ENCODE peak calls at places on chromosome 9, in four cellular contexts. J is transverse colon, N is tibial nerve, H is AG04450. R is an unnamed sample.

GRCh38 chr9:30670805-30671562 is 1713.5 kb upstream of the ACO1 start:
- DNase-seq in J (no peak), N (no peak), H (no peak), R (no peak)

GRCh38 chr9:82763631-82764030 is 299.3 kb downstream of the RASEF start:
- DNase-seq in J (no peak), N (no peak), H (no peak), R (no peak)

GRCh38 chr9:137191691-137192447 is 3.4 kb downstream of the SSNA1 start:
- DNase-seq in J (no peak), N (no peak), H (no peak), R (no peak)

GRCh38 chr9:91416086-91416712 is 7.4 kb downstream of the NFIL3 start:
- DNase-seq in J (no peak), N (no peak), H (no peak), R (no peak)

GRCh38 chr9:134670042-134670525 is 28.5 kb downstream of the COL5A1 start:
- DNase-seq in J (no peak), N (no peak), H (peak), R (no peak)

GRCh38 chr9:108673386-108673785 is 182.4 kb downstream of the ACTL7B start:
- DNase-seq in J (no peak), N (no peak), H (no peak), R (no peak)

GRCh38 chr9:27367175-27367798 is 70.3 kb upstream of the EQTN start:
- DNase-seq in J (no peak), N (no peak), H (no peak), R (no peak)

GRCh38 chr9:33800886-33801285 is 5.5 kb downstream of the PRSS3 start:
- DNase-seq in J (no peak), N (no peak), H (no peak), R (no peak)

GRCh38 chr9:107226431-107226830 is 56.6 kb upstream of the RAD23B start:
- DNase-seq in J (no peak), N (no peak), H (no peak), R (no peak)

GRCh38 chr9:89593776-89594427 is 10.9 kb upstream of the GADD45G start:
- DNase-seq in J (peak), N (peak), H (no peak), R (peak)

GRCh38 chr9:136963341-136963740 is 11.3 kb downstream of the LCN12 start:
- DNase-seq in J (no peak), N (no peak), H (no peak), R (no peak)

GRCh38 chr9:102551346-102551745 is 443.8 kb upstream of the CYLC2 start:
- DNase-seq in J (no peak), N (no peak), H (no peak), R (no peak)

GRCh38 chr9:21906213-21906612 is 88.0 kb downstream of the CDKN2A start:
- DNase-seq in J (no peak), N (no peak), H (no peak), R (no peak)

GRCh38 chr9:135221951-135222631 is 134.6 kb downstream of the OLFM1 start:
- DNase-seq in J (no peak), N (no peak), H (no peak), R (no peak)

GRCh38 chr9:95140821-95141220 is 176.7 kb downstream of the FANCC start:
- DNase-seq in J (no peak), N (no peak), H (no peak), R (no peak)

GRCh38 chr9:107559499-107560086 is 70.0 kb upstream of the KLF4 start:
- DNase-seq in J (no peak), N (no peak), H (no peak), R (no peak)

GRCh38 chr9:73039253-73039915 is 86.5 kb upstream of the ALDH1A1 start:
- DNase-seq in J (peak), N (peak), H (no peak), R (peak)

GRCh38 chr9:74974558-74974957 is 21.8 kb upstream of the C9orf40 start:
- DNase-seq in J (no peak), N (no peak), H (no peak), R (no peak)

GRCh38 chr9:112866662-112867274 is 23.9 kb downstream of the SLC46A2 start:
- DNase-seq in J (peak), N (no peak), H (no peak), R (peak)

GRCh38 chr9:76441551-76442322 is 17.2 kb upstream of the GCNT1 start:
- DNase-seq in J (no peak), N (no peak), H (no peak), R (no peak)

GRCh38 chr9:79684711-79685575 is 113.2 kb downstream of the TLE4 start:
- DNase-seq in J (no peak), N (no peak), H (no peak), R (no peak)

GRCh38 chr9:92631452-92632211 is 38.3 kb downstream of the IPPK start:
- DNase-seq in J (no peak), N (no peak), H (no peak), R (no peak)

GRCh38 chr9:36450110-36450732 is 50.2 kb upstream of the RNF38 start:
- DNase-seq in J (no peak), N (peak), H (peak), R (peak)

GRCh38 chr9:113541019-113541900 is 77.7 kb downstream of the RGS3 start:
- DNase-seq in J (peak), N (no peak), H (no peak), R (peak)

GRCh38 chr9:124452326-124452725 is 2.1 kb downstream of the ADGRD2 start:
- DNase-seq in J (no peak), N (no peak), H (no peak), R (no peak)

GRCh38 chr9:117555964-117556629 is 141.2 kb upstream of the ASTN2 start:
- DNase-seq in J (peak), N (peak), H (no peak), R (peak)

GRCh38 chr9:121650220-121651013 is 1.0 kb upstream of the DAB2IP start:
- DNase-seq in J (peak), N (no peak), H (peak), R (peak)

GRCh38 chr9:3200331-3200774 is 325.4 kb downstream of the RFX3 start:
- DNase-seq in J (no peak), N (no peak), H (no peak), R (no peak)

GRCh38 chr9:115374724-115375268 is 256.8 kb upstream of the TNC start:
- DNase-seq in J (no peak), N (no peak), H (no peak), R (no peak)

GRCh38 chr9:89991204-89991790 is 386.5 kb downstream of the GADD45G start:
- DNase-seq in J (no peak), N (no peak), H (no peak), R (no peak)

GRCh38 chr9:38689678-38690077 is 30.3 kb downstream of the FAM240B start:
- DNase-seq in J (no peak), N (no peak), H (no peak), R (no peak)

GRCh38 chr9:129027224-129027684 is 877 bp downstream of the SH3GLB2 start:
- DNase-seq in J (no peak), N (no peak), H (no peak), R (peak)
- H3K27ac ChIP-seq in J (peak), N (peak), H (no peak), R (peak)

DNA sequence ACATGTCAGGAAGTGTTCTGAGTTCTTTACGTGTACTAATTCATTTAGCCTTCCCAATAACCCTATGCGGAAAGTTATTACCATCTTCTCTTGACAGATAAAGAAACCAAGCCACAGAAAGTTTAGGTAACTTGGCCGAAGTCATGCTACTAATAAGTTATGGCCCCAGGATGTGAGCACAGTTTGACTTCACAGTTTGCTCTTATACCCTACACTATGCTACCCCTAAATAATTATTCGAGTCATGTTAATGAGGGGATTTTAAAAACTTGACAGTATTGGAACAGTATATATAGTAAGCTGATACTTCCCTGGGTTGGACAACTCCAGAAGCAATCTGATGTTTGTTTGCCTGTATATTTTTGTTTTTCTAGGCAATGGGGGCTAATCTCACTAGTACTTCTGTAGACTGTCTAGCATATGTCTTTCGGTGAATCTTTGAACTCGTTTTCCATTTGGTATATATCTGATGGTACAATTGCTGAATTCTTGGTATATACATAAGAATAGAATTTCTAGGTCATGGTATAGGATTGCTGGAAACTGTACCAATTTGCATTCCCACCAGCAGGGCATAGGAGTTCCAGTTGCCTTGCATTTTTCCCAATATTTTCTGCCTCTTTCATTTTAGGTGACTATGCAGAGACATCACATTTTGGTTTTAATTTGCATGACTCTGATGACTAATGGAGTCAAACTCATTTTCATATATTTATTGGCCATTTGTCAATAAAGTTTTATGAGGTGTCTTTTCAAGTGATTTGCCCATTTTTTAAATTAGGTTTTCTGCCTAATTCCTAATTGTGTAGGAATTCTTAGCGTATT is 29.2 kb upstream of the PDCD1LG2 start:
- DNase-seq in J (no peak), N (no peak), H (no peak), R (no peak)
- TF ChIP-seq CTCF in J (no peak), N (no peak), H (peak), R (no peak)

DNA sequence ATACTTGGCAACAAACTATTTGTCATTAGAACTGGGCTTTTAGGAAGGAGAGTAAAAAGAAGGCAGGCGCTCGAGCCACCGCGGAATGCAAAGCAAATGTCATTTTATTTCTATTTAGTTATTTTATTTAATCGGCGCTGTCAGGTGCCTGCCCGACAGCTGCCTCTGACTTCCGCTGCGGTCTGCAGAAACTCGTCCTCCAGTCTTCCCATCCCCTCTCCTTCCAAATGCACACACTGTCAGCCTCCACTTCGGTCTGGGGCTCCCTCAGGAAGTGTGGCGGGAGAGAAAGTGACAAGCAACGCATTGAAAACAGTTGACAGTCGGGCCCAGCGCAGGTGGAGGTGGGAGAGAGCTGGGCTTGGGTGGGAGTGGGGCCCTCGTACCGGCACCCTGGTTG is 29.4 kb downstream of the ASS1 start:
- DNase-seq in J (no peak), N (no peak), H (no peak), R (no peak)
- H3K27ac ChIP-seq in J (no peak), N (no peak), H (no peak), R (no peak)

DNA sequence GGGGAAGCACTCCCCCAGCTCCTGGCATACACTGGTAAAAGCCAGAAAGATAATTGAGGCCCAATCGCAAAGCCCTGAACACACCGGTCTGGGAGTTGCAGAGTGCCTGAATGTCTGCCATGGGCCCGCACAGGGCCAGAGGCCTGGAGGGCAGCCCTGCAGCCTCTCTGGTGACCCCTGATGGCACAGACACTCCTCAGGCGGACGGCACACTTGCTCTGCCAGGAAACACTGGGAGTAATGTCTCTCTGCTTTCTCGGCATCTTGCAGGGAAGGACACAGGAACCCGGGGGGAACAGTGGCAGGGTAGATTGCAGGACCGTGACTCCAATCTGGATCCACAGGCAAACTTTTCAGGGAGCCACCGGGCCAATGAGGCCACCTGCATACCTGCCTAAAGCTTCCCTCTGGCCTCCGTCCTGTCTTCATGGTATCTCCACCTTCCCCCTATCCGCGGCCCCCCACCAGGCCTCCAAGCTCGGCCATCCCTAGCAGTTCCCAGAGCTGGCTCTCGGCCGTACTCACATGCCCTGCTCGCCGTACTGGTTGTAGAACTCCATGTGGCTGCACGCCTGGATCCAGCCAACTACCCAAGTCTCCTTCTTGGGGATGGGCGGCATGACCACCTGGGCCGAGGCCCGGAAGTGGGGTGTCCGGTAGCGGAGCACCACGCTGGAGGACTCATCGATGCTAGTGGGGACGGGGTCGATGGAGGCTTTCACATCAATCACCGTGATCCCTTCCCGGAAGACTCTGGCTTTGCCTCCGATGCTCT is 791 bp downstream of the FAM78A start:
- DNase-seq in J (peak), N (no peak), H (no peak), R (no peak)
- TF ChIP-seq CTCF in J (no peak), N (no peak), H (no peak), R (no peak)

R was measured in colonic mucosa.